ENCODE peak calls at places on chromosomes 5 and 9, in ten cellular contexts. One of them, this sample, is unnamed.

GRCh38 chr9:27447036-27447700 is 76.9 kb upstream of the IFNK start:
- DNase-seq in WTC11: no peak
- DNase-seq in Calu3: no peak
- DNase-seq in thoracic aorta: no peak
- DNase-seq in heart right ventricle: no peak
- DNase-seq in uterus: no peak
- DNase-seq in IMR-90: no peak
- DNase-seq in lower lobe of right lung: no peak
- DNase-seq in thyroid gland: no peak
- DNase-seq in GM10248: no peak
- DNase-seq in this sample: no peak

GRCh38 chr5:42235241-42235640 is 188.0 kb upstream of the GHR start:
- DNase-seq in WTC11: no peak
- DNase-seq in Calu3: no peak
- DNase-seq in thoracic aorta: no peak
- DNase-seq in heart right ventricle: no peak
- DNase-seq in uterus: no peak
- DNase-seq in IMR-90: no peak
- DNase-seq in lower lobe of right lung: no peak
- DNase-seq in thyroid gland: no peak
- DNase-seq in GM10248: no peak
- DNase-seq in this sample: no peak

GRCh38 chr9:76562511-76562911 is 103.5 kb downstream of the GCNT1 start:
- DNase-seq in WTC11: no peak
- DNase-seq in Calu3: no peak
- DNase-seq in thoracic aorta: no peak
- DNase-seq in heart right ventricle: no peak
- DNase-seq in uterus: no peak
- DNase-seq in IMR-90: peak
- DNase-seq in lower lobe of right lung: no peak
- DNase-seq in thyroid gland: no peak
- DNase-seq in GM10248: peak
- DNase-seq in this sample: no peak

GRCh38 chr9:98132806-98133631 is 14.0 kb upstream of the TRIM14 start:
- DNase-seq in WTC11: no peak
- DNase-seq in Calu3: no peak
- DNase-seq in thoracic aorta: no peak
- DNase-seq in heart right ventricle: no peak
- DNase-seq in uterus: no peak
- DNase-seq in IMR-90: no peak
- DNase-seq in lower lobe of right lung: no peak
- DNase-seq in thyroid gland: no peak
- DNase-seq in GM10248: no peak
- DNase-seq in this sample: no peak

GRCh38 chr9:4840018-4840417 is 47.3 kb downstream of the RCL1 start:
- DNase-seq in WTC11: no peak
- DNase-seq in Calu3: no peak
- DNase-seq in thoracic aorta: no peak
- DNase-seq in heart right ventricle: no peak
- DNase-seq in uterus: no peak
- DNase-seq in IMR-90: no peak
- DNase-seq in lower lobe of right lung: no peak
- DNase-seq in thyroid gland: no peak
- DNase-seq in GM10248: no peak
- DNase-seq in this sample: no peak

GRCh38 chr9:132006657-132007370 is 72.9 kb downstream of the MED27 start:
- DNase-seq in WTC11: no peak
- DNase-seq in Calu3: no peak
- DNase-seq in thoracic aorta: no peak
- DNase-seq in heart right ventricle: no peak
- DNase-seq in uterus: no peak
- DNase-seq in IMR-90: peak
- DNase-seq in lower lobe of right lung: no peak
- DNase-seq in thyroid gland: no peak
- DNase-seq in GM10248: peak
- DNase-seq in this sample: no peak

GRCh38 chr5:124453221-124454032 is 293.0 kb downstream of the ZNF608 start:
- DNase-seq in WTC11: no peak
- DNase-seq in Calu3: peak
- DNase-seq in thoracic aorta: no peak
- DNase-seq in heart right ventricle: no peak
- DNase-seq in uterus: no peak
- DNase-seq in IMR-90: peak
- DNase-seq in lower lobe of right lung: no peak
- DNase-seq in thyroid gland: no peak
- DNase-seq in GM10248: peak
- DNase-seq in this sample: no peak

GRCh38 chr9:127167560-127168326 is 45.3 kb upstream of the ANGPTL2 start:
- DNase-seq in WTC11: no peak
- DNase-seq in Calu3: no peak
- DNase-seq in thoracic aorta: no peak
- DNase-seq in heart right ventricle: no peak
- DNase-seq in uterus: no peak
- DNase-seq in IMR-90: no peak
- DNase-seq in lower lobe of right lung: no peak
- DNase-seq in thyroid gland: no peak
- DNase-seq in GM10248: no peak
- DNase-seq in this sample: no peak

GRCh38 chr5:108193021-108193795 is 188.7 kb downstream of the FBXL17 start:
- DNase-seq in WTC11: no peak
- DNase-seq in Calu3: no peak
- DNase-seq in thoracic aorta: no peak
- DNase-seq in heart right ventricle: no peak
- DNase-seq in uterus: no peak
- DNase-seq in IMR-90: peak
- DNase-seq in lower lobe of right lung: no peak
- DNase-seq in thyroid gland: no peak
- DNase-seq in GM10248: no peak
- DNase-seq in this sample: no peak

GRCh38 chr5:15938961-15939360 is 240.6 kb downstream of the MARCHF11 start:
- DNase-seq in WTC11: no peak
- DNase-seq in Calu3: no peak
- DNase-seq in thoracic aorta: no peak
- DNase-seq in heart right ventricle: no peak
- DNase-seq in uterus: no peak
- DNase-seq in IMR-90: peak
- DNase-seq in lower lobe of right lung: no peak
- DNase-seq in thyroid gland: no peak
- DNase-seq in GM10248: no peak
- DNase-seq in this sample: no peak

GRCh38 chr9:2621678-2622360 is at the start of gene VLDLR:
- DNase-seq in WTC11: peak
- DNase-seq in Calu3: peak
- DNase-seq in thoracic aorta: no peak
- DNase-seq in heart right ventricle: peak
- DNase-seq in uterus: peak
- DNase-seq in IMR-90: peak
- DNase-seq in lower lobe of right lung: peak
- DNase-seq in thyroid gland: peak
- DNase-seq in GM10248: peak
- DNase-seq in this sample: no peak

GRCh38 chr9:121885345-121885901 is 207.7 kb downstream of the TTLL11 start:
- DNase-seq in WTC11: no peak
- DNase-seq in Calu3: no peak
- DNase-seq in thoracic aorta: no peak
- DNase-seq in heart right ventricle: no peak
- DNase-seq in uterus: no peak
- DNase-seq in IMR-90: peak
- DNase-seq in lower lobe of right lung: no peak
- DNase-seq in thyroid gland: no peak
- DNase-seq in GM10248: no peak
- DNase-seq in this sample: no peak

GRCh38 chr5:95148453-95148852 is 136.4 kb downstream of the MCTP1 start:
- DNase-seq in WTC11: no peak
- DNase-seq in Calu3: no peak
- DNase-seq in thoracic aorta: no peak
- DNase-seq in heart right ventricle: no peak
- DNase-seq in uterus: no peak
- DNase-seq in IMR-90: no peak
- DNase-seq in lower lobe of right lung: no peak
- DNase-seq in thyroid gland: no peak
- DNase-seq in GM10248: no peak
- DNase-seq in this sample: no peak

GRCh38 chr9:94867281-94867841 is 140.9 kb downstream of the AOPEP start:
- DNase-seq in WTC11: no peak
- DNase-seq in Calu3: peak
- DNase-seq in thoracic aorta: peak
- DNase-seq in heart right ventricle: peak
- DNase-seq in uterus: peak
- DNase-seq in IMR-90: peak
- DNase-seq in lower lobe of right lung: peak
- DNase-seq in thyroid gland: peak
- DNase-seq in GM10248: no peak
- DNase-seq in this sample: peak

DNA sequence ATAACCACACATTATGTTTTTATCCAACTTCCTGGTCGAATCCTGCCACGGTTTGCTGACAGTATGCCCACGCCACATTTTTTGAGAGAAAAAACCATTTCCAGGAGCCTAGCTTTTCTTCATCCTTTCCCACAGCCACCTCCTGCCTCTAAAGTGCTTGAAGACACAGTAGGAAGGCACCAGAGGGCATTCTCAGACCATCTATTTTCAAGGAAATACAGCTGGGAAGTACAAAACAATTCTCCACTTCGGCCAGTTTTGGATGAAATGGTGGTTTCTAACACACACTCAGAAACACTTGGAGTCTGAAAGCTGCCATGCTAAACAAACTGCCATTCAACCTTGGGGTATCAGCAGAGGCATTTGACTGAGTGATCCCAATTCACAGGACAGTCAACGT is 86.3 kb upstream of the RPS23 start:
- DNase-seq in WTC11: no peak
- DNase-seq in Calu3: peak
- DNase-seq in thoracic aorta: no peak
- DNase-seq in heart right ventricle: peak
- DNase-seq in uterus: no peak
- DNase-seq in IMR-90: peak
- DNase-seq in lower lobe of right lung: no peak
- DNase-seq in thyroid gland: no peak
- DNase-seq in GM10248: no peak
- DNase-seq in this sample: no peak
- TF ChIP-seq CTCF in WTC11: no peak
- TF ChIP-seq CTCF in Calu3: peak
- TF ChIP-seq CTCF in thoracic aorta: peak
- TF ChIP-seq CTCF in heart right ventricle: peak
- TF ChIP-seq CTCF in uterus: peak
- TF ChIP-seq CTCF in IMR-90: peak
- TF ChIP-seq CTCF in lower lobe of right lung: peak
- TF ChIP-seq CTCF in thyroid gland: peak
- TF ChIP-seq CTCF in GM10248: peak
- TF ChIP-seq CTCF in this sample: no peak

GRCh38 chr5:80124519-80124918 is 89.4 kb downstream of the THBS4 start:
- DNase-seq in WTC11: no peak
- DNase-seq in Calu3: no peak
- DNase-seq in thoracic aorta: no peak
- DNase-seq in heart right ventricle: no peak
- DNase-seq in uterus: no peak
- DNase-seq in IMR-90: no peak
- DNase-seq in lower lobe of right lung: no peak
- DNase-seq in thyroid gland: no peak
- DNase-seq in GM10248: no peak
- DNase-seq in this sample: no peak
- TF ChIP-seq CTCF in WTC11: no peak
- TF ChIP-seq CTCF in Calu3: no peak
- TF ChIP-seq CTCF in thoracic aorta: no peak
- TF ChIP-seq CTCF in heart right ventricle: no peak
- TF ChIP-seq CTCF in uterus: no peak
- TF ChIP-seq CTCF in IMR-90: no peak
- TF ChIP-seq CTCF in lower lobe of right lung: no peak
- TF ChIP-seq CTCF in thyroid gland: no peak
- TF ChIP-seq CTCF in GM10248: no peak
- TF ChIP-seq CTCF in this sample: no peak

GRCh38 chr5:53118879-53119278 is 9.3 kb upstream of the MOCS2 start:
- DNase-seq in WTC11: no peak
- DNase-seq in Calu3: no peak
- DNase-seq in thoracic aorta: no peak
- DNase-seq in heart right ventricle: no peak
- DNase-seq in uterus: no peak
- DNase-seq in IMR-90: no peak
- DNase-seq in lower lobe of right lung: no peak
- DNase-seq in thyroid gland: no peak
- DNase-seq in GM10248: no peak
- DNase-seq in this sample: no peak

GRCh38 chr5:53114988-53115387 is 5.4 kb upstream of the MOCS2 start:
- DNase-seq in WTC11: no peak
- DNase-seq in Calu3: no peak
- DNase-seq in thoracic aorta: no peak
- DNase-seq in heart right ventricle: no peak
- DNase-seq in uterus: no peak
- DNase-seq in IMR-90: peak
- DNase-seq in lower lobe of right lung: no peak
- DNase-seq in thyroid gland: no peak
- DNase-seq in GM10248: no peak
- DNase-seq in this sample: no peak

GRCh38 chr5:53123702-53124101 is 14.1 kb upstream of the MOCS2 start:
- DNase-seq in WTC11: no peak
- DNase-seq in Calu3: no peak
- DNase-seq in thoracic aorta: no peak
- DNase-seq in heart right ventricle: no peak
- DNase-seq in uterus: no peak
- DNase-seq in IMR-90: peak
- DNase-seq in lower lobe of right lung: no peak
- DNase-seq in thyroid gland: no peak
- DNase-seq in GM10248: no peak
- DNase-seq in this sample: no peak

GRCh38 chr5:53116597-53116996 is 7.0 kb upstream of the MOCS2 start:
- DNase-seq in WTC11: no peak
- DNase-seq in Calu3: no peak
- DNase-seq in thoracic aorta: no peak
- DNase-seq in heart right ventricle: no peak
- DNase-seq in uterus: no peak
- DNase-seq in IMR-90: no peak
- DNase-seq in lower lobe of right lung: no peak
- DNase-seq in thyroid gland: no peak
- DNase-seq in GM10248: no peak
- DNase-seq in this sample: no peak

DNA sequence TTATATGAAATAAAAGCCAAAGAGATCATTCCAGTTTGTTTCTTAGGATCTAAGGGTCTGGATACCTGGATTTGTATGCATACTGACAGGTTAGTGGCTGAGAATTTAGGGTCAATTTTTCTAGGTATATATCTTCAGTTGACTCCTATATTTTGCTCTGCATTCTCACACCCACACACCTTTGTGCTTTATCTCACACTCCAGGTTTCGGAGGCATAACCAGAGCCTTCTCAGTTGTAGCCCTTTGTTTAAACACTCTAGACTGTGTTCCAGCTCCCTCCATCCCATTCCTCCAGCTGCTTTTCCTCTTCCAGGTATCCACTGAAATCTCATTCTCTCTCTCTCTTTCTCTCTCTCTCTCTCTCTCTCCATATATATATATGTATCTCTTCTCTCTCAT is 10.6 kb upstream of the MOCS2 start:
- DNase-seq in WTC11: no peak
- DNase-seq in Calu3: no peak
- DNase-seq in thoracic aorta: no peak
- DNase-seq in heart right ventricle: no peak
- DNase-seq in uterus: no peak
- DNase-seq in IMR-90: no peak
- DNase-seq in lower lobe of right lung: no peak
- DNase-seq in thyroid gland: no peak
- DNase-seq in GM10248: no peak
- DNase-seq in this sample: no peak
- TF ChIP-seq CTCF in WTC11: no peak
- TF ChIP-seq CTCF in Calu3: no peak
- TF ChIP-seq CTCF in thoracic aorta: no peak
- TF ChIP-seq CTCF in heart right ventricle: no peak
- TF ChIP-seq CTCF in uterus: no peak
- TF ChIP-seq CTCF in IMR-90: no peak
- TF ChIP-seq CTCF in lower lobe of right lung: no peak
- TF ChIP-seq CTCF in thyroid gland: no peak
- TF ChIP-seq CTCF in GM10248: no peak
- TF ChIP-seq CTCF in this sample: no peak

GRCh38 chr9:135974220-135974573 is 13.0 kb upstream of the UBAC1 start:
- DNase-seq in WTC11: no peak
- DNase-seq in Calu3: no peak
- DNase-seq in thoracic aorta: no peak
- DNase-seq in heart right ventricle: no peak
- DNase-seq in uterus: no peak
- DNase-seq in IMR-90: no peak
- DNase-seq in lower lobe of right lung: no peak
- DNase-seq in thyroid gland: no peak
- DNase-seq in GM10248: no peak
- DNase-seq in this sample: no peak
- TF ChIP-seq CTCF in WTC11: no peak
- TF ChIP-seq CTCF in Calu3: no peak
- TF ChIP-seq CTCF in thoracic aorta: no peak
- TF ChIP-seq CTCF in heart right ventricle: no peak
- TF ChIP-seq CTCF in uterus: no peak
- TF ChIP-seq CTCF in IMR-90: no peak
- TF ChIP-seq CTCF in lower lobe of right lung: no peak
- TF ChIP-seq CTCF in thyroid gland: no peak
- TF ChIP-seq CTCF in GM10248: no peak
- TF ChIP-seq CTCF in this sample: no peak